ENCODE peak calls at places on chromosomes 7 and 10, in ten cellular contexts. X is HCT116, H is fibroblast of mammary gland, W is stomach, C is BJ, D is neural crest cell, P is prostate gland, M is psoas muscle, I is cardiac fibroblast, U is epithelial cell of esophagus. F is an unnamed sample.
A peak's percentile ranks its signal among the peaks of the same experiment; 100 is the strongest.

GRCh38 chr7:23067271-23067670 is 38.3 kb upstream of the KLHL7 start:
- DNase-seq in X (no peak), H (peak; percentile 84), W (no peak), C (no peak), D (no peak), P (no peak), M (no peak), I (peak; percentile 56), U (peak; percentile 4), F (peak; percentile 41)

GRCh38 chr10:125260260-125260659 is 99.9 kb upstream of the CTBP2 start:
- DNase-seq in X (no peak), H (no peak), W (no peak), C (no peak), D (no peak), P (no peak), M (no peak), I (no peak), U (no peak), F (no peak)

GRCh38 chr10:79397575-79398303 is 47.7 kb downstream of the ZCCHC24 start:
- DNase-seq in X (no peak), H (peak; percentile 70), W (no peak), C (peak; percentile 78), D (no peak), P (no peak), M (peak; percentile 85), I (no peak), U (no peak), F (peak; percentile 60)

GRCh38 chr10:132702601-132703304 is 83.2 kb downstream of the NKX6-2 start:
- DNase-seq in X (no peak), H (no peak), W (no peak), C (no peak), D (no peak), P (no peak), M (peak; percentile 40), I (no peak), U (peak; percentile 28), F (no peak)

GRCh38 chr7:19421871-19422270 is 276.6 kb upstream of the FERD3L start:
- DNase-seq in X (no peak), H (no peak), W (no peak), C (no peak), D (no peak), P (no peak), M (no peak), I (no peak), U (no peak), F (no peak)

GRCh38 chr7:11541330-11541729 is 290.7 kb downstream of the THSD7A start:
- DNase-seq in X (no peak), H (no peak), W (no peak), C (no peak), D (no peak), P (no peak), M (no peak), I (no peak), U (no peak), F (no peak)

GRCh38 chr10:119737827-119738226 is 12.0 kb downstream of the INPP5F start:
- DNase-seq in X (peak; percentile 86), H (peak; percentile 83), W (no peak), C (no peak), D (no peak), P (no peak), M (no peak), I (peak; percentile 87), U (peak; percentile 89), F (peak; percentile 89)

GRCh38 chr7:82678716-82679115 is 235.1 kb upstream of the CACNA2D1 start:
- DNase-seq in X (no peak), H (no peak), W (no peak), C (no peak), D (no peak), P (no peak), M (no peak), I (no peak), U (no peak), F (no peak)

GRCh38 chr10:74736029-74736428 is 90.4 kb upstream of the KAT6B start:
- DNase-seq in X (no peak), H (no peak), W (no peak), C (no peak), D (no peak), P (no peak), M (no peak), I (no peak), U (no peak), F (no peak)

GRCh38 chr10:74738052-74738451 is 88.3 kb upstream of the KAT6B start:
- DNase-seq in X (no peak), H (peak; percentile 18), W (no peak), C (no peak), D (no peak), P (no peak), M (no peak), I (peak; percentile 23), U (no peak), F (peak; percentile 27)

GRCh38 chr10:74738543-74738942 is 87.9 kb upstream of the KAT6B start:
- DNase-seq in X (no peak), H (no peak), W (no peak), C (no peak), D (no peak), P (no peak), M (no peak), I (no peak), U (no peak), F (no peak)

GRCh38 chr10:74743401-74743800 is 83.0 kb upstream of the KAT6B start:
- DNase-seq in X (no peak), H (no peak), W (no peak), C (no peak), D (no peak), P (no peak), M (no peak), I (no peak), U (peak; percentile 18), F (no peak)

DNA sequence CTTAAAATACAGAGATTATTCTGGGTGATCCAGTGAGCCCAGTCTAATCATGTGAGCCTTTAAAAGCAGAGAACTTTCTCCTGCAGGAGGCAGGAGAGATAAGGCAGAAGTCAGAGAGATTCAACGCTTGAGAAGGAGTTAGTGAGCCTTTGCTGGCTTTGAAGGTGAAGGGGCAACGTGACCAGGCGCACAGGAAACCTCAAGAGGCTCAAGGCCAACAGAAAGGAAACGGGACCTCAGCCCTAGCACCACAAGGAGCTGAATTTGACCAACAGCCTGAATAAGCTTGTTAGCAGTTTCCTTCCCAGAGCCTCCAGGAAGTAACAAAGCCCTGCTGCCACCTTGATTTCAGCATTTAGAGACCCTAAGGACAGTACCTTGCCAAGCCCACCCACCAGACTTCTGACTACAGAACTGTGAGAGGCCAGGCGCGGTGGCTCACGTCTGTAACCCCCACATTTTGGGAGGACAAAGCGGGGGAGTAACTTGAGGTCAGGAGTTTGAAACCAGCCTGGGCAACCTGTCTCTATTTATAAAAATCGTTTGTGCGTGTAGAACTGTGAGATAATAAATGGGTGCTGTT is 87.3 kb upstream of the KAT6B start:
- DNase-seq in X (no peak), H (peak; percentile 21), W (no peak), C (no peak), D (no peak), P (no peak), M (no peak), I (peak; percentile 45), U (peak; percentile 20), F (peak; percentile 68)
- TF ChIP-seq CTCF in X (peak; percentile 10), H (peak; percentile 40), W (no peak), C (no peak), D (no peak), P (peak; percentile 18), M (no peak), I (peak; percentile 45), U (peak; percentile 42), F (peak; percentile 71)

DNA sequence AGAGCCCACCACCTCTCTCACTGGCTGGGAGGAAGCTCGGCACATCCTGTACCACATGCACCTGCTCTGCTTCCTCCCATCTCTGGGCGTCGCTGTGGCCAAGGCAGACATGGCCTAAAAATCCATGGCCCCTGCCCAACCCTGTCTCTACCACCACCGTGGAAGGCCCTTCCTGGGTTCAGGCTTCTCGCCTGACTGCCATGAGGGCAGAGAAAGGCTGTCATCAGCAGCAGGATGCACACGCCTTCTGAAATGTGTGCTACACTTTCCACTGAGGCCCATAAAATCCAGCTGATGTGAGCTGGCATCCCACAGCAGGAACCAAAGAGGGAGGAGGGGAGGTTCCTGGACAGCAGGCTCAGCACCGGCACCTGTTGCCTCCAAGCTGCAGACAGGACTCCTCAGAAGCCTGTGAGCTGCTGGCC is 93.4 kb downstream of the PTPRN2 start:
- DNase-seq in X (no peak), H (no peak), W (no peak), C (no peak), D (no peak), P (no peak), M (no peak), I (no peak), U (no peak), F (no peak)
- TF ChIP-seq CTCF in X (no peak), H (no peak), W (no peak), C (no peak), D (no peak), P (no peak), M (no peak), I (no peak), U (no peak), F (no peak)

GRCh38 chr7:112410087-112410486 is 40.2 kb upstream of the IFRD1 start:
- DNase-seq in X (no peak), H (no peak), W (no peak), C (no peak), D (no peak), P (no peak), M (no peak), I (peak; percentile 70), U (no peak), F (peak; percentile 71)

GRCh38 chr7:112411186-112411795 is 39.0 kb upstream of the IFRD1 start:
- DNase-seq in X (no peak), H (peak; percentile 62), W (no peak), C (no peak), D (no peak), P (no peak), M (no peak), I (peak; percentile 66), U (peak; percentile 50), F (peak; percentile 81)

GRCh38 chr7:112416127-112416526 is 34.1 kb upstream of the IFRD1 start:
- DNase-seq in X (no peak), H (peak; percentile 34), W (no peak), C (no peak), D (no peak), P (no peak), M (no peak), I (peak; percentile 58), U (no peak), F (peak; percentile 76)

GRCh38 chr7:112419543-112420130 is 30.6 kb upstream of the IFRD1 start:
- DNase-seq in X (no peak), H (no peak), W (no peak), C (no peak), D (no peak), P (no peak), M (no peak), I (no peak), U (no peak), F (no peak)

DNA sequence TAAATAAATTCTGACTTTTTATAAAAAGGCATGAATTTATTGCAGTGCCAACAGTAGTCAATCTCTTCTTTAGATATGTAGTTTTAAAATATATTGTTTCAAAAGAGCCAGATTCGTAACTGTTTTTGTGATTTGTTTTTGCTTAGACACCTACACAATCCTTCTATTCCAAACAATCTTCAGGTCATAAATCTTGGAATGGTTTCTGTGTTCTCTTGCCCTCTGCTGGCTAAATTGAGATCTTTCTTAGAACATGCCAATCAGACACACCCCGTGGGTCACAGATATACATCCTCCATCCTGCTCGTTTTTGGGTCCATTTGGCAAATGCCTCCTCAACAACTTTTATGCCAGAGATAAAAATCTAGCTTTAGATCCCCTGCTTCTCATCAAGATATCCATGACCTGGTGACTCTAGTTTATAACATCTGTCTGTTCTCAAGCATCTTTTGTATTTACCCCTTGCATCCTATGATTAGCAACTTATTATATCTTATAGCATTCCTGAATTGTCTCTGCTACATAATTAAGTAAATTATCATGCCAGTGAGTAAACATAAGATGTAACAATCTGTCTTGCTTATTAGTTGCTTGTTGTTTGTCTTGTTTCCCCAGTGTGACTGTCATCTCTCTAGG is 35.3 kb upstream of the IFRD1 start:
- DNase-seq in X (peak; percentile 36), H (peak; percentile 52), W (no peak), C (no peak), D (no peak), P (no peak), M (no peak), I (peak; percentile 72), U (peak; percentile 66), F (peak; percentile 70)
- TF ChIP-seq CTCF in X (peak; percentile 60), H (peak; percentile 59), W (no peak), C (peak; percentile 58), D (peak; percentile 71), P (peak; percentile 62), M (peak; percentile 66), I (peak; percentile 65), U (peak; percentile 70), F (peak; percentile 71)

DNA sequence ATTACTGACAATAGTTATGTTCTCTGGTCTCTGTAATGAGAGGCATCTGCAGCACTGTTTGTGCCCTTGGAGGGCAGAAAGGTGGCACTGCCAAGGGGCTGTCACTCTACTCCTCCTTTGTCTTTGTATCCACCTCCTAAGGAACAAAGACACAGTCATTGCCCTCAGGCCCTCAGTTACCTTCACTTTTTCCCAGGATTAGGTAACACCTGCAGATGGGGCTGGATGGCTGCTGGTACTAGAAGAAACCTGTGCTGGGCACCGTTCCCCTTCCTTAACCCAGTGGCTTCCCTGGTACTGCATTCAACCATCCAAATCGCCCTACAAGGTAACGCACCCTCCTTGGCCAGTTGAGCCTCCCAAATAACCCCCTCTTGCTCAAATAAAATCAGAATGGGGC is 246.9 kb upstream of the NEBL start:
- DNase-seq in X (no peak), H (no peak), W (no peak), C (no peak), D (no peak), P (peak; percentile 49), M (no peak), I (no peak), U (peak; percentile 60), F (no peak)
- TF ChIP-seq CTCF in X (no peak), H (no peak), W (no peak), C (no peak), D (no peak), P (no peak), M (no peak), I (no peak), U (no peak), F (no peak)

F was measured in choroid plexus epithelial cell.